ENCODE peak calls at places on chromosomes 5 and 9, in five cellular contexts. J is upper lobe of left lung, M is neural crest cell, Q is astrocyte of the cerebellum, Y is spleen. V is an unnamed sample.

GRCh38 chr5:133729800-133730199 is 117.5 kb upstream of the FSTL4 start:
- DNase-seq in J (no peak), M (no peak), Q (no peak), Y (no peak), V (no peak)

GRCh38 chr5:128965011-128965637 is at the start of gene SLC27A6:
- DNase-seq in J (no peak), M (peak), Q (no peak), Y (peak), V (peak)

GRCh38 chr9:89383721-89384300 is 65.5 kb downstream of the SECISBP2 start:
- DNase-seq in J (no peak), M (no peak), Q (no peak), Y (no peak), V (no peak)

GRCh38 chr5:157456301-157456700 is 3.7 kb upstream of the NIPAL4 start:
- DNase-seq in J (no peak), M (no peak), Q (no peak), Y (no peak), V (no peak)

GRCh38 chr5:65075623-65076250 is 307.0 kb downstream of the CWC27 start:
- DNase-seq in J (no peak), M (no peak), Q (no peak), Y (no peak), V (no peak)

GRCh38 chr9:34374905-34375552 is 1.7 kb downstream of the MYORG start:
- DNase-seq in J (peak), M (no peak), Q (no peak), Y (no peak), V (no peak)

GRCh38 chr9:117278020-117278419 is 136.8 kb downstream of the ASTN2 start:
- DNase-seq in J (no peak), M (no peak), Q (no peak), Y (no peak), V (no peak)

GRCh38 chr9:93654351-93654961 is 78.1 kb downstream of the PHF2 start:
- DNase-seq in J (no peak), M (no peak), Q (no peak), Y (peak), V (peak)

GRCh38 chr5:29963956-29964355 is 1229.5 kb upstream of the CDH6 start:
- DNase-seq in J (no peak), M (no peak), Q (no peak), Y (no peak), V (no peak)

GRCh38 chr9:90642570-90643539 is at the start of gene DIRAS2:
- DNase-seq in J (peak), M (peak), Q (no peak), Y (peak), V (peak)

GRCh38 chr9:34431661-34432060 is 26.7 kb downstream of the FAM219A start:
- DNase-seq in J (no peak), M (no peak), Q (no peak), Y (no peak), V (no peak)

GRCh38 chr5:142654578-142655042 is 31.3 kb downstream of the FGF1 start:
- DNase-seq in J (no peak), M (no peak), Q (no peak), Y (no peak), V (no peak)

GRCh38 chr5:142080248-142080647 is 28.3 kb upstream of the NDFIP1 start:
- DNase-seq in J (no peak), M (no peak), Q (no peak), Y (no peak), V (no peak)

GRCh38 chr5:113447651-113448050 is 12.9 kb upstream of the TSSK1B start:
- DNase-seq in J (no peak), M (peak), Q (no peak), Y (no peak), V (no peak)

GRCh38 chr5:96151891-96152290 is 190.2 kb upstream of the ELL2 start:
- DNase-seq in J (peak), M (no peak), Q (no peak), Y (no peak), V (no peak)

GRCh38 chr5:173011602-173012001 is 28.0 kb downstream of the ATP6V0E1 start:
- DNase-seq in J (peak), M (no peak), Q (no peak), Y (no peak), V (no peak)

GRCh38 chr5:142826741-142827492 is 56.7 kb downstream of the ARHGAP26 start:
- DNase-seq in J (peak), M (no peak), Q (no peak), Y (no peak), V (no peak)

GRCh38 chr9:34988218-34989055 is 1.1 kb upstream of the DNAJB5 start:
- DNase-seq in J (no peak), M (no peak), Q (no peak), Y (peak), V (no peak)

GRCh38 chr9:16175461-16175860 is 622.6 kb downstream of the CCDC171 start:
- DNase-seq in J (no peak), M (no peak), Q (no peak), Y (no peak), V (no peak)

GRCh38 chr5:111227805-111228204 is 3.6 kb downstream of the CAMK4 start:
- DNase-seq in J (no peak), M (no peak), Q (peak), Y (peak), V (no peak)

DNA sequence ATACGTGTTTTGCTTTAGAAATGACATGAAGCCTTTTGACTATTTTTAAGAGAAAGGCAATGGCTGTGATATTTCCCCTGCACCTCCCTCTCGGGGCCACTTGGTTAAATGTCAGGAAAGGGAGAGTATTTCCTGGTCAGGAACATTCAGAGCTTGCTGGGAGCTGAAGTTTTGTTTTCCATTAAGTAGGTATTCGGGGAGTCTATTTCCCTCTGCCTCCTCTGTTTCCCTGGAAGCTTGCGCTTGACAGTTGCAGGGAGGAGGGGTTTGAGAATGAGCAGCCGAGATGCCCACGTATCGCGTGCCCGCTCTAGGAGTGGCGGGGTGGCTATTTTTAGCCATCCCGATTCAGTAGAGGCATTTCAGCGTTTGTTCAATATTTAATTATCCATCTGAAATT is 6.7 kb downstream of the DAB2IP start:
- DNase-seq in J (no peak), M (no peak), Q (no peak), Y (peak), V (no peak)
- TF ChIP-seq CTCF in J (peak), M (no peak), Q (no peak), Y (no peak), V (no peak)

DNA sequence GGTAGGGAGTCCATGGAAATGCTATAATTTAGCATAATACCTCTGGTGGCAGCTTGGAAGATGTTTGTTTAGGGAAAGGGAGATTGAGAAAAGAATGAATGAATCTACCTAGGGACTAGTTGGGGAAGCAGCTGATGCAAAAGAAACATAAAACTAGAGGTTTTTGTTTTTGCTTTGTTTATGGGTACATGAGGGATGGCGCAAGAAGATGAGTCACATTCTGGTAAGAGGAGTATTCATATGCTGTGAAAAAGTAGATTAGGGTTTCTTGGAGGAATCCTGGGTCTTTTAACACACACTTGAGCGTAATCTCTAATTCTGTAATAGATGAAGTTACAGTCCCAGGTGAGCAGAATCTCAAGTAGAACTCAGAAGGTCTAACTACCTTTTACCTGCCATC is 17.1 kb downstream of the C9orf43 start:
- DNase-seq in J (no peak), M (no peak), Q (no peak), Y (no peak), V (no peak)
- TF ChIP-seq CTCF in J (no peak), M (no peak), Q (no peak), Y (no peak), V (no peak)

DNA sequence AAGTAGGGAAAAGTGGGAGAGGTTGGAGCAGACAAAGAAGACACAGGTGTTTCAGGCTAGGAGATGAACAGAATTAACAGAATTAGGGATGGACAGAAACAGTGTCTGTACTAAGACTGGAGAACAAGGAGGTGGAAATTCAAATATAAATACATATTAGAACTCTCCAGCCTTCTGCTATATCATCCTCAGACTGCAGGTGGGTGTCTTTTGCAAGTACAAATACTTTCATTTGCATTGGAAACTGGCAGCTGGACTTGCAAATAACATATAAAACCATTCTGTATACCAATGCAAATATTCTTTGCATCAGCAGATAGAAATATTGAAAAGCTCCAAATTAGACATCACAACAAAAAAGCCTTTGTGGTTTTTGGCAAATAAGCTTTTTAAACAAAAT is 335.4 kb downstream of the ZNF608 start:
- DNase-seq in J (no peak), M (no peak), Q (no peak), Y (no peak), V (no peak)
- TF ChIP-seq CTCF in J (no peak), M (peak), Q (peak), Y (no peak), V (no peak)

GRCh38 chr5:178839319-178839704 is 20.4 kb upstream of the ZNF354B start:
- DNase-seq in J (peak), M (peak), Q (no peak), Y (peak), V (no peak)
- TF ChIP-seq CTCF in J (peak), M (peak), Q (no peak), Y (peak), V (no peak)

GRCh38 chr9:137960496-137960895 is 82.9 kb downstream of the CACNA1B start:
- DNase-seq in J (no peak), M (no peak), Q (no peak), Y (no peak), V (no peak)
- TF ChIP-seq CTCF in J (no peak), M (no peak), Q (no peak), Y (no peak), V (peak)

DNA sequence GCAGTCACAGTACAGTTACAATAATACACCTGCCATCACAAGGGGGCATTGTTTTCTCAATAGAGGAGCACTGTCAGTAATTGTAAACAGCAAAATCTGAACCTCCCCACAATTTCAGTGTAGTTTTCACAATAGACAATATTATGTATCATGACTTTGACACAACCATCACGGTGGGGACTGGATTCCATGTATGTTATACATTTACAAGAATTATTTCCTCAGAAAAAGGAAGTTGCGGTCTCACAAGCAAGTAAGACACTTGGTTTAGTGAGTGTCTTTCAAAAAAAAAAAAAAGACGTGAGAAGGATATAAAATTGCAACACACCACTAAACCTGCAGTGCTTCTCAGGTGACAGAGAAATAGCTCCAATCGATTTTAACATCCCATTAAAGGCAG is 586.2 kb downstream of the PTPRD start:
- DNase-seq in J (no peak), M (no peak), Q (no peak), Y (no peak), V (no peak)
- TF ChIP-seq CTCF in J (no peak), M (no peak), Q (no peak), Y (no peak), V (no peak)

GRCh38 chr9:2469681-2470141 is 151.9 kb upstream of the VLDLR start:
- DNase-seq in J (peak), M (peak), Q (no peak), Y (no peak), V (no peak)
- TF ChIP-seq CTCF in J (no peak), M (no peak), Q (no peak), Y (no peak), V (no peak)

GRCh38 chr9:21252727-21253547 is 13.1 kb upstream of the IFNA14 start:
- DNase-seq in J (peak), M (no peak), Q (no peak), Y (peak), V (no peak)
- TF ChIP-seq CTCF in J (peak), M (peak), Q (peak), Y (peak), V (peak)

DNA sequence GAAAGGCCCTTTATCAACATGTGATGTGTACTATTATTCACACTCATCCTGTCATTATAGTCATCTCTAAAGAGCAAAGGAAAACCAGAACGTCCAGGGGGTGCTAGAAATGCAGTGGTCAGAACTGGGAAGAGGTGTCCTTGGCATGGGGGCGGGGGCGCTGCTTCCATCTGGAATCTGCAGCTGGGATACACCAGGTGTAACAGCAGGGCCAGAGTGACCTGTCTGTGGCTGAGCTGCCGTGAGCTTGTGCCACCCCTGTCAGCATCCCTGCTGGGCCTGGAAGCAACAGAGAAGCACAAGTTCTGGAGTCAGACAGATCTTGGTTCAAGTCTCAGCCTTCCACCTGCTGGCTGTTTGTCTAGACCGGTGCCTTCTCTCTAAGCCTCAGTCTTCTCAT is 263.3 kb upstream of the MVB12B start:
- DNase-seq in J (no peak), M (no peak), Q (no peak), Y (no peak), V (no peak)
- TF ChIP-seq CTCF in J (no peak), M (no peak), Q (no peak), Y (no peak), V (no peak)

GRCh38 chr5:146475190-146475801 is 28.2 kb downstream of the TCERG1 start:
- DNase-seq in J (no peak), M (no peak), Q (no peak), Y (no peak), V (no peak)
- TF ChIP-seq CTCF in J (no peak), M (peak), Q (peak), Y (no peak), V (peak)

V was measured in mesothelial cell of epicardium.